ENCODE peak calls at places on chromosomes 1 and 21, in six cellular contexts. One of them, this sample, is unnamed.

GRCh38 chr1:206635983-206636354 is 633 bp downstream of the DYRK3 start:
- DNase-seq in AG10803: no peak
- DNase-seq in GM23338: no peak
- DNase-seq in thoracic aorta: no peak
- DNase-seq in suprapubic skin: no peak
- DNase-seq in breast epithelium: no peak
- DNase-seq in this sample: no peak

GRCh38 chr1:48680411-48681035 is 96.2 kb downstream of the BEND5 start:
- DNase-seq in AG10803: no peak
- DNase-seq in GM23338: peak; percentile 72
- DNase-seq in thoracic aorta: no peak
- DNase-seq in suprapubic skin: no peak
- DNase-seq in breast epithelium: no peak
- DNase-seq in this sample: no peak

GRCh38 chr1:220908757-220909156 is 29.5 kb downstream of the HLX start:
- DNase-seq in AG10803: peak; percentile 34
- DNase-seq in GM23338: peak; percentile 13
- DNase-seq in thoracic aorta: no peak
- DNase-seq in suprapubic skin: no peak
- DNase-seq in breast epithelium: no peak
- DNase-seq in this sample: no peak

GRCh38 chr1:28036431-28036830 is 52.0 kb downstream of the EYA3 start:
- DNase-seq in AG10803: no peak
- DNase-seq in GM23338: peak; percentile 3
- DNase-seq in thoracic aorta: no peak
- DNase-seq in suprapubic skin: no peak
- DNase-seq in breast epithelium: no peak
- DNase-seq in this sample: no peak

GRCh38 chr21:42107881-42108553 is 36.9 kb downstream of the UMODL1 start:
- DNase-seq in AG10803: peak; percentile 43
- DNase-seq in GM23338: peak; percentile 75
- DNase-seq in thoracic aorta: no peak
- DNase-seq in suprapubic skin: no peak
- DNase-seq in breast epithelium: peak; percentile 57
- DNase-seq in this sample: no peak

GRCh38 chr1:106600626-106601025 is 455.8 kb upstream of the PRMT6 start:
- DNase-seq in AG10803: no peak
- DNase-seq in GM23338: no peak
- DNase-seq in thoracic aorta: no peak
- DNase-seq in suprapubic skin: no peak
- DNase-seq in breast epithelium: no peak
- DNase-seq in this sample: no peak

GRCh38 chr1:164780111-164780510 is 221.1 kb downstream of the PBX1 start:
- DNase-seq in AG10803: peak; percentile 79
- DNase-seq in GM23338: no peak
- DNase-seq in thoracic aorta: no peak
- DNase-seq in suprapubic skin: no peak
- DNase-seq in breast epithelium: no peak
- DNase-seq in this sample: no peak

GRCh38 chr1:43879414-43879813 is 54.2 kb upstream of the ARTN start:
- DNase-seq in AG10803: peak; percentile 64
- DNase-seq in GM23338: no peak
- DNase-seq in thoracic aorta: no peak
- DNase-seq in suprapubic skin: no peak
- DNase-seq in breast epithelium: no peak
- DNase-seq in this sample: peak; percentile 25

GRCh38 chr1:19113362-19114092 is 96.5 kb downstream of the UBR4 start:
- DNase-seq in AG10803: peak; percentile 24
- DNase-seq in GM23338: peak; percentile 36
- DNase-seq in thoracic aorta: no peak
- DNase-seq in suprapubic skin: no peak
- DNase-seq in breast epithelium: no peak
- DNase-seq in this sample: no peak

GRCh38 chr21:36803051-36803709 is 104.3 kb downstream of the SIM2 start:
- DNase-seq in AG10803: no peak
- DNase-seq in GM23338: no peak
- DNase-seq in thoracic aorta: no peak
- DNase-seq in suprapubic skin: no peak
- DNase-seq in breast epithelium: no peak
- DNase-seq in this sample: no peak

GRCh38 chr21:36104306-36105300 is 30.3 kb upstream of the CBR3 start:
- DNase-seq in AG10803: peak; percentile 25
- DNase-seq in GM23338: peak; percentile 95
- DNase-seq in thoracic aorta: no peak
- DNase-seq in suprapubic skin: no peak
- DNase-seq in breast epithelium: no peak
- DNase-seq in this sample: no peak

GRCh38 chr1:85200870-85201339 is at the start of gene SYDE2:
- DNase-seq in AG10803: peak; percentile 70
- DNase-seq in GM23338: peak; percentile 82
- DNase-seq in thoracic aorta: no peak
- DNase-seq in suprapubic skin: no peak
- DNase-seq in breast epithelium: peak; percentile 48
- DNase-seq in this sample: no peak

GRCh38 chr1:226723640-226724532 is 15.2 kb downstream of the ITPKB start:
- DNase-seq in AG10803: peak; percentile 46
- DNase-seq in GM23338: peak; percentile 86
- DNase-seq in thoracic aorta: no peak
- DNase-seq in suprapubic skin: no peak
- DNase-seq in breast epithelium: no peak
- DNase-seq in this sample: no peak

GRCh38 chr1:236762410-236762809 is 32.7 kb upstream of the MTR start:
- DNase-seq in AG10803: peak; percentile 5
- DNase-seq in GM23338: no peak
- DNase-seq in thoracic aorta: no peak
- DNase-seq in suprapubic skin: no peak
- DNase-seq in breast epithelium: no peak
- DNase-seq in this sample: no peak

GRCh38 chr1:33742663-33743062 is 121.2 kb upstream of the HMGB4 start:
- DNase-seq in AG10803: no peak
- DNase-seq in GM23338: no peak
- DNase-seq in thoracic aorta: no peak
- DNase-seq in suprapubic skin: no peak
- DNase-seq in breast epithelium: no peak
- DNase-seq in this sample: no peak

GRCh38 chr1:170309389-170310013 is 163.7 kb downstream of the NTMT2 start:
- DNase-seq in AG10803: peak; percentile 100
- DNase-seq in GM23338: no peak
- DNase-seq in thoracic aorta: peak; percentile 8
- DNase-seq in suprapubic skin: peak; percentile 75
- DNase-seq in breast epithelium: no peak
- DNase-seq in this sample: peak; percentile 97

GRCh38 chr1:32485554-32486255 is 20.8 kb downstream of the ZBTB8B start:
- DNase-seq in AG10803: no peak
- DNase-seq in GM23338: no peak
- DNase-seq in thoracic aorta: no peak
- DNase-seq in suprapubic skin: no peak
- DNase-seq in breast epithelium: no peak
- DNase-seq in this sample: no peak

GRCh38 chr1:178238722-178239510 is 145.0 kb downstream of the RASAL2 start:
- DNase-seq in AG10803: peak; percentile 99
- DNase-seq in GM23338: no peak
- DNase-seq in thoracic aorta: no peak
- DNase-seq in suprapubic skin: no peak
- DNase-seq in breast epithelium: no peak
- DNase-seq in this sample: peak; percentile 99

GRCh38 chr1:72280131-72280530 is 2.2 kb downstream of the NEGR1 start:
- DNase-seq in AG10803: no peak
- DNase-seq in GM23338: no peak
- DNase-seq in thoracic aorta: no peak
- DNase-seq in suprapubic skin: no peak
- DNase-seq in breast epithelium: no peak
- DNase-seq in this sample: no peak
- H3K4me3 ChIP-seq in AG10803: peak overlapping the region; percentile 10
- H3K4me3 ChIP-seq in GM23338: no peak overlapping the region
- H3K4me3 ChIP-seq in thoracic aorta: no peak overlapping the region
- H3K4me3 ChIP-seq in suprapubic skin: peak overlapping the region; percentile 71
- H3K4me3 ChIP-seq in breast epithelium: no peak overlapping the region
- H3K4me3 ChIP-seq in this sample: peak overlapping the region; percentile 5

GRCh38 chr1:154608522-154609294 is 722 bp upstream of the ADAR start:
- DNase-seq in AG10803: peak; percentile 55
- DNase-seq in GM23338: peak; percentile 89
- DNase-seq in thoracic aorta: no peak
- DNase-seq in suprapubic skin: no peak
- DNase-seq in breast epithelium: peak; percentile 47
- DNase-seq in this sample: no peak

GRCh38 chr1:154603317-154603716 is 4.7 kb downstream of the ADAR start:
- DNase-seq in AG10803: no peak
- DNase-seq in GM23338: no peak
- DNase-seq in thoracic aorta: no peak
- DNase-seq in suprapubic skin: no peak
- DNase-seq in breast epithelium: no peak
- DNase-seq in this sample: no peak

GRCh38 chr1:154607748-154608521 is at the start of gene ADAR:
- DNase-seq in AG10803: peak; percentile 99
- DNase-seq in GM23338: peak; percentile 90
- DNase-seq in thoracic aorta: peak; percentile 79
- DNase-seq in suprapubic skin: peak; percentile 96
- DNase-seq in breast epithelium: peak; percentile 92
- DNase-seq in this sample: peak; percentile 98

GRCh38 chr1:154609398-154610380 is 1.7 kb upstream of the ADAR start:
- DNase-seq in AG10803: peak; percentile 32
- DNase-seq in GM23338: peak; percentile 86
- DNase-seq in thoracic aorta: no peak
- DNase-seq in suprapubic skin: no peak
- DNase-seq in breast epithelium: no peak
- DNase-seq in this sample: no peak

GRCh38 chr1:154607084-154607747 is 770 bp downstream of the ADAR start:
- DNase-seq in AG10803: peak; percentile 73
- DNase-seq in GM23338: no peak
- DNase-seq in thoracic aorta: no peak
- DNase-seq in suprapubic skin: no peak
- DNase-seq in breast epithelium: no peak
- DNase-seq in this sample: no peak
- TF ChIP-seq CTCF in AG10803: peak; percentile 8
- TF ChIP-seq CTCF in GM23338: peak; percentile 23
- TF ChIP-seq CTCF in thoracic aorta: no peak
- TF ChIP-seq CTCF in suprapubic skin: no peak
- TF ChIP-seq CTCF in breast epithelium: no peak
- TF ChIP-seq CTCF in this sample: no peak

DNA sequence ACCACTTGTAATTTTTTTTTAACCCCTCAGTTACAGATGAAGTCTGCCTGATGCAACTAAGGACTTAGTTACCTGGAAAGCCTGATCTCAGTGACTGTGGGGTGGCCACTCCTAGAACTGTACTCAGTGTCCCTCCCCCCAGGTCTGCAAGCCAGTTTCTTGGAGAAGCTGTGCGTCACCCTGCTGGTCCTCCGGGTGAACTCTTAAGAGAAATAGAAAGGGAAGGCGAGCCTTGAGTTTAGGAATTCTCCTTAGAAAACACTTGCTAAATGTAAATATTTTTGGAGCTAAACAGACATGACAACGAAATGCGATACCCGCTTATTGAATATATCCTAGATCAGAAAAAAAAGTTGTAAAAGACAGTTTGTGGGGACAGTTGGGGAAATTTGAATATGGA is 730 bp downstream of the SLC16A4 start:
- DNase-seq in AG10803: peak; percentile 76
- DNase-seq in GM23338: peak; percentile 61
- DNase-seq in thoracic aorta: no peak
- DNase-seq in suprapubic skin: no peak
- DNase-seq in breast epithelium: peak; percentile 68
- DNase-seq in this sample: no peak
- H3K4me3 ChIP-seq in AG10803: peak overlapping the region; percentile 21
- H3K4me3 ChIP-seq in GM23338: peak overlapping the region; percentile 14
- H3K4me3 ChIP-seq in thoracic aorta: peak overlapping the region; percentile 70
- H3K4me3 ChIP-seq in suprapubic skin: peak overlapping the region; percentile 7
- H3K4me3 ChIP-seq in breast epithelium: peak overlapping the region; percentile 48
- H3K4me3 ChIP-seq in this sample: peak overlapping the region; percentile 43

DNA sequence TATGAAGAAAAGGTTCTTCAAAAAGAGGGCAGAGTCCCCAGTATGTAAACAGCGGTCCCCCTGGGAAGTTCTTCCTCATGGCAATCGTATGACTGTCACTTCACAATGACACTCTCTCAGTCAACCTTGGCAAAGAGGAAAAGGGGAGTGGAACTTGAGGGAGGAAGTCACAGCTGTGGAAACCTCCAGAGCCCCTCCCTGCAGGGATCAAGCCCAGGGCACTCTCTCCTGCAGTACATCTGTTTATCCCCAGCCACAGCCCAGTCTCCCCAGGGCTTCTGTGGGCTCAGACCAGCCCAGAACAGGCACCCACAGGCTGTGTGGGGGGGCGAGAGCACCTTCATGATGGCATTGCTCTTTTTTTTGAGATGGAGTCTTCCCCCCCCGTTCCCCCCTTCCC is 2.0 kb downstream of the ATP13A2 start:
- DNase-seq in AG10803: no peak
- DNase-seq in GM23338: no peak
- DNase-seq in thoracic aorta: no peak
- DNase-seq in suprapubic skin: no peak
- DNase-seq in breast epithelium: no peak
- DNase-seq in this sample: no peak
- TF ChIP-seq CTCF in AG10803: no peak
- TF ChIP-seq CTCF in GM23338: no peak
- TF ChIP-seq CTCF in thoracic aorta: no peak
- TF ChIP-seq CTCF in suprapubic skin: no peak
- TF ChIP-seq CTCF in breast epithelium: no peak
- TF ChIP-seq CTCF in this sample: no peak

DNA sequence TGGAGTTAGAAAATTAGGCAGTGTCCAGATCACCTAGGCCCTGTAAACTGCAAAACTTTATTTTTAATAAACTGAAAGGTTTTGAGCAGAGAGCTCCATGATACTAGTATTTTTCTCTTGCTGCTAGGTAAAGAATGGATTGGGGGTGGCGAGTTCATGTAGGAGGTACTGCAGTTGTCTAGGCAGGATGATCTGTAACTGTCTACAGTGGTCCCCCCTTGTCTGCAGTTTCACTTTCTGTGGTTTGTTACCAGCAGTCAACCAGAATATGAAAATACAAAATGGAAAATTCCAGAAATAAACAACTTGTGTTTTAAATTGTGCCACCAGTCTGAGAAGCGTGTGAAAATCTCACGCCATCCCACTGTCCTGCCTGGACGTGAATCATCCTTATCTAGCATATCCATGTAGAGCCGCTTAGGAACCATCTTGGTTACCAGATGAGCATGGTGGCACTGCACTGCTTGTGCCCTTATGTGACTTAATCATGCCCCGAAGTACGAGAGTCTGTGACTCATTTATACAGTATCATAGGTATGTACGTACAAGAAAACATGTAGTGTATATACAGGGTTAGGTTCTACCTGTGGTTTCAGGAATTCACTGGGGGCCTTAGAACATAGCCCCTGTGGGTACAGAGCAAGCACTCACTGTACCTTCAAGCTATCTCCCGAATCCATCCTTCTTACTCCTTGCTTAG is 94.2 kb downstream of the AHCTF1 start:
- DNase-seq in AG10803: no peak
- DNase-seq in GM23338: no peak
- DNase-seq in thoracic aorta: no peak
- DNase-seq in suprapubic skin: no peak
- DNase-seq in breast epithelium: no peak
- DNase-seq in this sample: no peak
- H3K4me3 ChIP-seq in AG10803: no peak overlapping the region
- H3K4me3 ChIP-seq in GM23338: no peak overlapping the region
- H3K4me3 ChIP-seq in thoracic aorta: no peak overlapping the region
- H3K4me3 ChIP-seq in suprapubic skin: no peak overlapping the region
- H3K4me3 ChIP-seq in breast epithelium: no peak overlapping the region
- H3K4me3 ChIP-seq in this sample: no peak overlapping the region

GRCh38 chr1:52364235-52364839 is 1.7 kb downstream of the CC2D1B start:
- DNase-seq in AG10803: no peak
- DNase-seq in GM23338: peak; percentile 42
- DNase-seq in thoracic aorta: no peak
- DNase-seq in suprapubic skin: no peak
- DNase-seq in breast epithelium: no peak
- DNase-seq in this sample: no peak
- TF ChIP-seq CTCF in AG10803: no peak
- TF ChIP-seq CTCF in GM23338: peak; percentile 31
- TF ChIP-seq CTCF in thoracic aorta: no peak
- TF ChIP-seq CTCF in suprapubic skin: no peak
- TF ChIP-seq CTCF in breast epithelium: no peak
- TF ChIP-seq CTCF in this sample: no peak